ENCODE peak calls at places on chromosome 22, in six cellular contexts. One of them, this sample, is unnamed.

GRCh38 chr22:36386900-36387663 is 685 bp downstream of the MYH9 start:
- DNase-seq in heart left ventricle: peak; percentile 80
- DNase-seq in left ventricle myocardium inferior: peak; percentile 81
- DNase-seq in uterus: peak; percentile 55
- DNase-seq in lower lobe of right lung: peak; percentile 92
- DNase-seq in Caco-2: peak; percentile 48
- DNase-seq in this sample: no peak

GRCh38 chr22:35192121-35192918 is 65.0 kb upstream of the HMGXB4 start:
- DNase-seq in heart left ventricle: no peak
- DNase-seq in left ventricle myocardium inferior: no peak
- DNase-seq in uterus: no peak
- DNase-seq in lower lobe of right lung: no peak
- DNase-seq in Caco-2: no peak
- DNase-seq in this sample: no peak

GRCh38 chr22:45181240-45181639 is 17.5 kb downstream of the NUP50 start:
- DNase-seq in heart left ventricle: no peak
- DNase-seq in left ventricle myocardium inferior: no peak
- DNase-seq in uterus: no peak
- DNase-seq in lower lobe of right lung: no peak
- DNase-seq in Caco-2: no peak
- DNase-seq in this sample: no peak

GRCh38 chr22:40758390-40758789 is 60.8 kb downstream of the SLC25A17 start:
- DNase-seq in heart left ventricle: no peak
- DNase-seq in left ventricle myocardium inferior: no peak
- DNase-seq in uterus: no peak
- DNase-seq in lower lobe of right lung: no peak
- DNase-seq in Caco-2: no peak
- DNase-seq in this sample: no peak

GRCh38 chr22:25623310-25623734 is 58.8 kb downstream of the GRK3 start:
- DNase-seq in heart left ventricle: no peak
- DNase-seq in left ventricle myocardium inferior: no peak
- DNase-seq in uterus: no peak
- DNase-seq in lower lobe of right lung: no peak
- DNase-seq in Caco-2: no peak
- DNase-seq in this sample: no peak

GRCh38 chr22:50695421-50696250 is 23.0 kb downstream of the SHANK3 start:
- DNase-seq in heart left ventricle: peak; percentile 20
- DNase-seq in left ventricle myocardium inferior: no peak
- DNase-seq in uterus: no peak
- DNase-seq in lower lobe of right lung: peak; percentile 30
- DNase-seq in Caco-2: no peak
- DNase-seq in this sample: no peak

GRCh38 chr22:40410272-40410671 is 39.9 kb downstream of the SGSM3 start:
- DNase-seq in heart left ventricle: no peak
- DNase-seq in left ventricle myocardium inferior: no peak
- DNase-seq in uterus: no peak
- DNase-seq in lower lobe of right lung: no peak
- DNase-seq in Caco-2: no peak
- DNase-seq in this sample: no peak

GRCh38 chr22:50673231-50674126 is 856 bp downstream of the SHANK3 start:
- DNase-seq in heart left ventricle: no peak
- DNase-seq in left ventricle myocardium inferior: no peak
- DNase-seq in uterus: no peak
- DNase-seq in lower lobe of right lung: no peak
- DNase-seq in Caco-2: no peak
- DNase-seq in this sample: no peak

GRCh38 chr22:17792289-17792688 is 18.0 kb upstream of the BID start:
- DNase-seq in heart left ventricle: no peak
- DNase-seq in left ventricle myocardium inferior: no peak
- DNase-seq in uterus: no peak
- DNase-seq in lower lobe of right lung: no peak
- DNase-seq in Caco-2: no peak
- DNase-seq in this sample: no peak

GRCh38 chr22:36822581-36822980 is 5.7 kb upstream of the PVALB start:
- DNase-seq in heart left ventricle: no peak
- DNase-seq in left ventricle myocardium inferior: no peak
- DNase-seq in uterus: no peak
- DNase-seq in lower lobe of right lung: no peak
- DNase-seq in Caco-2: no peak
- DNase-seq in this sample: no peak

GRCh38 chr22:19959043-19959586 is 17.5 kb upstream of the TXNRD2 start:
- DNase-seq in heart left ventricle: peak; percentile 80
- DNase-seq in left ventricle myocardium inferior: peak; percentile 83
- DNase-seq in uterus: peak; percentile 82
- DNase-seq in lower lobe of right lung: peak; percentile 80
- DNase-seq in Caco-2: peak; percentile 93
- DNase-seq in this sample: no peak

GRCh38 chr22:37279469-37279868 is 2.8 kb upstream of the CYTH4 start:
- DNase-seq in heart left ventricle: no peak
- DNase-seq in left ventricle myocardium inferior: no peak
- DNase-seq in uterus: no peak
- DNase-seq in lower lobe of right lung: no peak
- DNase-seq in Caco-2: no peak
- DNase-seq in this sample: no peak

GRCh38 chr22:36136988-36137387 is 23.6 kb downstream of the APOL3 start:
- DNase-seq in heart left ventricle: no peak
- DNase-seq in left ventricle myocardium inferior: no peak
- DNase-seq in uterus: no peak
- DNase-seq in lower lobe of right lung: no peak
- DNase-seq in Caco-2: no peak
- DNase-seq in this sample: no peak

GRCh38 chr22:41925783-41926460 is 684 bp downstream of the TNFRSF13C start:
- DNase-seq in heart left ventricle: peak; percentile 57
- DNase-seq in left ventricle myocardium inferior: peak; percentile 67
- DNase-seq in uterus: no peak
- DNase-seq in lower lobe of right lung: peak; percentile 76
- DNase-seq in Caco-2: peak; percentile 92
- DNase-seq in this sample: peak; percentile 52

GRCh38 chr22:20569059-20570058 is 61.9 kb downstream of the MED15 start:
- DNase-seq in heart left ventricle: peak; percentile 75
- DNase-seq in left ventricle myocardium inferior: peak; percentile 61
- DNase-seq in uterus: peak; percentile 67
- DNase-seq in lower lobe of right lung: peak; percentile 90
- DNase-seq in Caco-2: peak; percentile 57
- DNase-seq in this sample: peak; percentile 81

GRCh38 chr22:40642316-40642715 is 5.8 kb upstream of the MRTFA start:
- DNase-seq in heart left ventricle: no peak
- DNase-seq in left ventricle myocardium inferior: no peak
- DNase-seq in uterus: no peak
- DNase-seq in lower lobe of right lung: no peak
- DNase-seq in Caco-2: no peak
- DNase-seq in this sample: no peak

GRCh38 chr22:29797351-29797750 is 30.2 kb downstream of the UQCR10 start:
- DNase-seq in heart left ventricle: no peak
- DNase-seq in left ventricle myocardium inferior: no peak
- DNase-seq in uterus: no peak
- DNase-seq in lower lobe of right lung: no peak
- DNase-seq in Caco-2: no peak
- DNase-seq in this sample: no peak

GRCh38 chr22:44089717-44090570 is 65.8 kb downstream of the PARVB start:
- DNase-seq in heart left ventricle: peak; percentile 21
- DNase-seq in left ventricle myocardium inferior: no peak
- DNase-seq in uterus: no peak
- DNase-seq in lower lobe of right lung: no peak
- DNase-seq in Caco-2: no peak
- DNase-seq in this sample: no peak

GRCh38 chr22:19942886-19943664 is 1.5 kb upstream of the TXNRD2 start:
- DNase-seq in heart left ventricle: no peak
- DNase-seq in left ventricle myocardium inferior: no peak
- DNase-seq in uterus: peak; percentile 69
- DNase-seq in lower lobe of right lung: peak; percentile 37
- DNase-seq in Caco-2: no peak
- DNase-seq in this sample: peak; percentile 61

GRCh38 chr22:32204211-32204855 is 540 bp downstream of the RFPL2 start:
- DNase-seq in heart left ventricle: no peak
- DNase-seq in left ventricle myocardium inferior: no peak
- DNase-seq in uterus: no peak
- DNase-seq in lower lobe of right lung: no peak
- DNase-seq in Caco-2: peak; percentile 34
- DNase-seq in this sample: no peak

GRCh38 chr22:29704528-29705285 is 15.1 kb upstream of the CABP7 start:
- DNase-seq in heart left ventricle: no peak
- DNase-seq in left ventricle myocardium inferior: no peak
- DNase-seq in uterus: no peak
- DNase-seq in lower lobe of right lung: no peak
- DNase-seq in Caco-2: no peak
- DNase-seq in this sample: no peak

GRCh38 chr22:41620646-41621098 is at the start of gene DESI1:
- DNase-seq in heart left ventricle: no peak
- DNase-seq in left ventricle myocardium inferior: no peak
- DNase-seq in uterus: no peak
- DNase-seq in lower lobe of right lung: no peak
- DNase-seq in Caco-2: peak; percentile 68
- DNase-seq in this sample: no peak

GRCh38 chr22:23058481-23059336 is 11.6 kb upstream of the GNAZ start:
- DNase-seq in heart left ventricle: no peak
- DNase-seq in left ventricle myocardium inferior: no peak
- DNase-seq in uterus: no peak
- DNase-seq in lower lobe of right lung: peak; percentile 29
- DNase-seq in Caco-2: no peak
- DNase-seq in this sample: no peak

GRCh38 chr22:35380537-35381423 is at the start of gene HMOX1:
- DNase-seq in heart left ventricle: peak; percentile 92
- DNase-seq in left ventricle myocardium inferior: peak; percentile 92
- DNase-seq in uterus: peak; percentile 92
- DNase-seq in lower lobe of right lung: peak; percentile 97
- DNase-seq in Caco-2: peak; percentile 95
- DNase-seq in this sample: peak; percentile 94

GRCh38 chr22:27419473-27419872 is 382.1 kb downstream of the MN1 start:
- DNase-seq in heart left ventricle: no peak
- DNase-seq in left ventricle myocardium inferior: no peak
- DNase-seq in uterus: no peak
- DNase-seq in lower lobe of right lung: no peak
- DNase-seq in Caco-2: no peak
- DNase-seq in this sample: no peak

GRCh38 chr22:24731786-24732185 is 42.7 kb downstream of the PIWIL3 start:
- DNase-seq in heart left ventricle: no peak
- DNase-seq in left ventricle myocardium inferior: no peak
- DNase-seq in uterus: no peak
- DNase-seq in lower lobe of right lung: no peak
- DNase-seq in Caco-2: no peak
- DNase-seq in this sample: no peak

GRCh38 chr22:36899498-36899897 is 13.9 kb upstream of the CSF2RB start:
- DNase-seq in heart left ventricle: no peak
- DNase-seq in left ventricle myocardium inferior: no peak
- DNase-seq in uterus: no peak
- DNase-seq in lower lobe of right lung: no peak
- DNase-seq in Caco-2: no peak
- DNase-seq in this sample: no peak

GRCh38 chr22:24485608-24486007 is 9.5 kb upstream of the UPB1 start:
- DNase-seq in heart left ventricle: no peak
- DNase-seq in left ventricle myocardium inferior: no peak
- DNase-seq in uterus: no peak
- DNase-seq in lower lobe of right lung: no peak
- DNase-seq in Caco-2: no peak
- DNase-seq in this sample: no peak

GRCh38 chr22:47309946-47310345 is 547.5 kb downstream of the TBC1D22A start:
- DNase-seq in heart left ventricle: no peak
- DNase-seq in left ventricle myocardium inferior: no peak
- DNase-seq in uterus: no peak
- DNase-seq in lower lobe of right lung: no peak
- DNase-seq in Caco-2: no peak
- DNase-seq in this sample: no peak
- H3K9me3 ChIP-seq in heart left ventricle: no peaks in the 10 kb centered on the region
- H3K9me3 ChIP-seq in left ventricle myocardium inferior: peaks cover 15% of the 10 kb centered on the region
- H3K9me3 ChIP-seq in uterus: no peaks in the 10 kb centered on the region
- H3K9me3 ChIP-seq in lower lobe of right lung: no peaks in the 10 kb centered on the region
- H3K9me3 ChIP-seq in Caco-2: no peaks in the 10 kb centered on the region
- H3K9me3 ChIP-seq in this sample: no peaks in the 10 kb centered on the region

GRCh38 chr22:47215851-47216250 is 453.4 kb downstream of the TBC1D22A start:
- DNase-seq in heart left ventricle: no peak
- DNase-seq in left ventricle myocardium inferior: no peak
- DNase-seq in uterus: no peak
- DNase-seq in lower lobe of right lung: no peak
- DNase-seq in Caco-2: no peak
- DNase-seq in this sample: no peak
- H3K9me3 ChIP-seq in heart left ventricle: no peaks in the 10 kb centered on the region
- H3K9me3 ChIP-seq in left ventricle myocardium inferior: no peaks in the 10 kb centered on the region
- H3K9me3 ChIP-seq in uterus: no peaks in the 10 kb centered on the region
- H3K9me3 ChIP-seq in lower lobe of right lung: no peaks in the 10 kb centered on the region
- H3K9me3 ChIP-seq in Caco-2: no peaks in the 10 kb centered on the region
- H3K9me3 ChIP-seq in this sample: no peaks in the 10 kb centered on the region

DNA sequence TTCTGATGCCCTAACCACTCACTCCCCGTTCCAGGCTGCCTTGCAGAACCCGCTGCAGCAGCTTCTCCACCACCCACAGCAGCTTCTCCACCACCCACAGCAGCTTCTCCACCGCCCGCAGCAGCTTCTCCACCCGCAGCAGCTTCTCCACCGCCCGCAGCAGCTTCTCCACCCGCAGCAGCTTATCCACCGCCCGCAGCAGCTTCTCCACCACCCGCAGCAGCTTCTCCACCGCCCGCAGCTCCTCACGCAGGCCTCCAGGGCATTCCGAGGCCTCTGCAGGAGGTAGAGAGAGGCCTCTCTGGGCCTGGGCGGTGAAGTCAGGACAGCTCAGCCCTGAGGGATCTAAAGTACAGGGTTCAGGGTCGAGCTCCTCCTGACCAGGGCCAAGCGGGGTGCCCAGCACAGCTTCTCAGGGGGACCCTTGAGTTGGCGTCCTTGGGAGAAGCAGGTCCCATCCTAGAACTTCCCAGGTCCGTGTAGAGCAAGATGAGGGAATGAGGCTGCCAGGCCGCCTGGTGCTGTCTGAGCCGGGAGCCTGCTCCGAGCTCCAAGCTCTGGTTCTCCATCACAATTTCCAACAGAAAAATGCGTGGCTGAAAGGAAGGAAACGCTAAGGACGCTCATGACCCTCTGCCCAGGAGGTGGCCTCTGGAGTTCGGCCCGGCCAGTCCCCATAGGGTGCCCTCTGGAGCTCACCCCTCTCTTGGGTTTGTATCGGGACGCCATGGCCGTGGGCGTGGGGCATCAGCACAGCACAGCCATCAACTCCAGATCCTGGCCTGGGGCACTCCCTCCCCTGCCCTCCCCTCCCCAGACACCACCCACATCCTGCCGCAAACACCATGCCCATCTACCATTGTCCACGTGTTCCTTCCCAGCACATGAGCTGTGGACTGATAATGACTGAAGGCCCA is 528.6 kb downstream of the BRD1 start:
- DNase-seq in heart left ventricle: no peak
- DNase-seq in left ventricle myocardium inferior: no peak
- DNase-seq in uterus: no peak
- DNase-seq in lower lobe of right lung: no peak
- DNase-seq in Caco-2: no peak
- DNase-seq in this sample: no peak
- H3K9me3 ChIP-seq in heart left ventricle: no peaks in the 10 kb centered on the region
- H3K9me3 ChIP-seq in left ventricle myocardium inferior: peaks cover 12% of the 10 kb centered on the region
- H3K9me3 ChIP-seq in uterus: no peaks in the 10 kb centered on the region
- H3K9me3 ChIP-seq in lower lobe of right lung: peaks cover 3% of the 10 kb centered on the region
- H3K9me3 ChIP-seq in Caco-2: no peaks in the 10 kb centered on the region
- H3K9me3 ChIP-seq in this sample: no peaks in the 10 kb centered on the region

DNA sequence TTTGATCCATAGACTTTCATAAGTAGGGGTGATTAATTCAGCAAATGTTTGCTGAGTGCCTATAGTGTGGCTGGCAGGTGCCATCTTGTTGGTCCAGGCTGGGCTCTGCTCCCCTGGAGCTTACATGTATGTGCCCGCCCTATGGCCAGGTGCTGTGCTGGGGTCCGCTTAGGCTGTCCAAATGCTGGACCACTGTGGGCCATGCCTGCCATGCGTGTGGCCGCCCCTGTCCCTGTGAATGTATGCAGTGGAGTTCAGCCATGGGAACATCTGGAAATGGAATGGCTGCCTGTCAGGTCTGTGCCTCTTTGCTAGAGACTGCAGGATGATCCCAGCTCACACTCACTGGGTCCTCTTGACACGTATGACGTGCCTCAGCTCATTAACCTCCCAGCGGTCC is 594.6 kb downstream of the TBC1D22A start:
- DNase-seq in heart left ventricle: no peak
- DNase-seq in left ventricle myocardium inferior: no peak
- DNase-seq in uterus: no peak
- DNase-seq in lower lobe of right lung: no peak
- DNase-seq in Caco-2: no peak
- DNase-seq in this sample: no peak
- H3K9me3 ChIP-seq in heart left ventricle: peaks cover 8% of the 10 kb centered on the region
- H3K9me3 ChIP-seq in left ventricle myocardium inferior: peaks cover 17% of the 10 kb centered on the region
- H3K9me3 ChIP-seq in uterus: no peaks in the 10 kb centered on the region
- H3K9me3 ChIP-seq in lower lobe of right lung: peaks cover 6% of the 10 kb centered on the region
- H3K9me3 ChIP-seq in Caco-2: peaks cover 3% of the 10 kb centered on the region
- H3K9me3 ChIP-seq in this sample: peaks cover 3% of the 10 kb centered on the region